ENCODE peak calls at places on chromosomes 6 and 20, in six cellular contexts. K, C, Y, E, N and A are unnamed samples.

GRCh38 chr20:34231634-34232033 is 9.6 kb upstream of the ASIP start:
- DNase-seq in N (no peak), C (no peak), Y (no peak), E (no peak), K (no peak), A (no peak)

GRCh38 chr6:119942078-119942752 is 592.7 kb upstream of the MAN1A1 start:
- DNase-seq in E (no peak), K (no peak), Y (no peak), C (no peak), N (no peak), A (no peak)

GRCh38 chr6:14276667-14277404 is 159.3 kb downstream of the CD83 start:
- DNase-seq in C (no peak), Y (no peak), K (peak), N (no peak), E (no peak), A (no peak)

GRCh38 chr6:71510057-71510713 is 221.6 kb downstream of the OGFRL1 start:
- DNase-seq in E (no peak), N (peak), C (no peak), K (peak), Y (peak), A (peak)

GRCh38 chr20:25294459-25295385 is 46.8 kb downstream of the PYGB start:
- DNase-seq in Y (peak), C (peak), E (peak), K (no peak), N (peak), A (peak)

GRCh38 chr6:118889163-118889562 is 4.8 kb upstream of the ASF1A start:
- DNase-seq in C (no peak), E (no peak), N (no peak), Y (no peak), K (no peak), A (no peak)

GRCh38 chr20:46458891-46459750 is 52.7 kb upstream of the ELMO2 start:
- DNase-seq in N (no peak), E (no peak), Y (no peak), K (peak), C (peak), A (peak)

GRCh38 chr6:138600726-138601125 is 101.4 kb upstream of the NHSL1 start:
- DNase-seq in E (no peak), N (no peak), Y (no peak), K (peak), C (no peak), A (peak)

GRCh38 chr6:144785056-144785455 is 499.9 kb downstream of the UTRN start:
- DNase-seq in C (no peak), Y (no peak), E (no peak), K (no peak), N (no peak), A (no peak)

GRCh38 chr6:30735668-30736314 is 6.7 kb downstream of the FLOT1 start:
- DNase-seq in Y (no peak), N (no peak), K (no peak), C (peak), E (no peak), A (no peak)

GRCh38 chr20:63425846-63426485 is 46.5 kb downstream of the KCNQ2 start:
- DNase-seq in N (no peak), C (no peak), E (no peak), K (no peak), Y (no peak), A (no peak)

GRCh38 chr20:45935416-45936046 is 1.0 kb downstream of the PCIF1 start:
- DNase-seq in K (peak), N (peak), Y (no peak), E (no peak), C (no peak), A (peak)

GRCh38 chr6:37114612-37115011 is 55.3 kb upstream of the PIM1 start:
- DNase-seq in N (no peak), C (no peak), K (no peak), E (no peak), Y (no peak), A (no peak)

GRCh38 chr20:60786686-60787217 is 465.3 kb upstream of the CDH4 start:
- DNase-seq in N (no peak), C (no peak), Y (no peak), K (no peak), E (no peak), A (no peak)

GRCh38 chr6:84771732-84772131 is 7.3 kb upstream of the TBX18 start:
- DNase-seq in E (no peak), K (no peak), Y (no peak), C (no peak), N (no peak), A (no peak)

GRCh38 chr20:61924858-61925554 is 140.7 kb downstream of the TAF4 start:
- DNase-seq in Y (no peak), N (no peak), K (no peak), C (no peak), E (no peak), A (no peak)

GRCh38 chr6:2467929-2468600 is 222.7 kb upstream of the GMDS start:
- DNase-seq in N (no peak), E (no peak), Y (no peak), C (no peak), K (no peak), A (no peak)

GRCh38 chr6:3348821-3349220 is 90.1 kb downstream of the PSMG4 start:
- DNase-seq in Y (no peak), E (no peak), K (no peak), C (no peak), N (no peak), A (no peak)

GRCh38 chr6:163711615-163712568 is 297.4 kb downstream of the QKI start:
- DNase-seq in K (no peak), E (no peak), N (peak), C (no peak), Y (no peak), A (peak)

GRCh38 chr6:5172057-5172683 is 87.0 kb downstream of the PPP1R3G start:
- DNase-seq in N (no peak), C (no peak), K (peak), E (no peak), Y (no peak), A (no peak)

GRCh38 chr6:108920751-108921150 is 72.5 kb downstream of the ARMC2 start:
- DNase-seq in K (no peak), N (no peak), Y (no peak), E (no peak), C (no peak), A (no peak)

GRCh38 chr6:133645000-133645619 is 243.8 kb upstream of the TCF21 start:
- DNase-seq in E (no peak), N (no peak), K (no peak), Y (no peak), C (no peak), A (peak)